ENCODE peak calls at places on chromosomes 16 and 17, in ten cellular contexts. M is EL; W is choroid plexus epithelial cell; L is H4; Y is fibroblast of mammary gland; D is lung; T is A549; A is stimulated activated CD4-positive, alpha-beta T cell treated with anti-CD3 and anti-CD28 coated beads, Interleukin-2, amount 100 ng/mL, for 24 hours; C is central memory CD8-positive, alpha-beta T cell; E is non-pigmented ciliary epithelial cell. Q is an unnamed sample.

GRCh38 chr17:80071116-80071980 is 30.0 kb upstream of the GAA start:
- DNase-seq in M (peak; percentile 40), W (peak; percentile 54), L (no peak), Y (peak; percentile 14), D (peak; percentile 48), T (no peak), A (no peak), C (no peak), E (no peak), Q (peak; percentile 59)

GRCh38 chr17:10033449-10033848 is 128.4 kb upstream of the RCVRN start:
- DNase-seq in M (no peak), W (no peak), L (no peak), Y (no peak), D (no peak), T (no peak), A (no peak), C (no peak), E (no peak), Q (no peak)

GRCh38 chr16:76583995-76584394 is 306.8 kb downstream of the CNTNAP4 start:
- DNase-seq in M (no peak), W (no peak), L (no peak), Y (peak; percentile 1), D (no peak), T (no peak), A (no peak), C (no peak), E (no peak), Q (no peak)

GRCh38 chr16:24838554-24839266 is 7.1 kb upstream of the SLC5A11 start:
- DNase-seq in M (peak; percentile 59), W (peak; percentile 74), L (peak; percentile 61), Y (peak; percentile 63), D (no peak), T (peak; percentile 80), A (no peak), C (no peak), E (no peak), Q (peak; percentile 71)

GRCh38 chr17:34584805-34585416 is 5.5 kb downstream of the TMEM132E start:
- DNase-seq in M (peak; percentile 20), W (peak; percentile 57), L (peak; percentile 42), Y (peak; percentile 11), D (no peak), T (peak; percentile 28), A (no peak), C (no peak), E (no peak), Q (peak; percentile 51)

GRCh38 chr17:20009052-20009301 is 182 bp upstream of the SPECC1 start:
- DNase-seq in M (no peak), W (no peak), L (no peak), Y (no peak), D (peak; percentile 77), T (no peak), A (no peak), C (no peak), E (no peak), Q (peak; percentile 94)

GRCh38 chr17:751269-752001 is 629 bp downstream of the GEMIN4 start:
- DNase-seq in M (peak; percentile 66), W (peak; percentile 52), L (peak; percentile 20), Y (peak; percentile 49), D (peak; percentile 38), T (peak; percentile 62), A (peak; percentile 63), C (peak; percentile 38), E (no peak), Q (peak; percentile 65)

GRCh38 chr17:9700754-9701476 is 55.6 kb downstream of the USP43 start:
- DNase-seq in M (no peak), W (no peak), L (no peak), Y (no peak), D (no peak), T (no peak), A (no peak), C (no peak), E (no peak), Q (no peak)

GRCh38 chr17:36808181-36808661 is 129.1 kb upstream of the LHX1 start:
- DNase-seq in M (no peak), W (peak; percentile 13), L (no peak), Y (no peak), D (no peak), T (no peak), A (no peak), C (no peak), E (no peak), Q (peak; percentile 37)

GRCh38 chr16:86631441-86631840 is 53.1 kb downstream of the FOXL1 start:
- DNase-seq in M (peak; percentile 83), W (no peak), L (no peak), Y (peak; percentile 70), D (no peak), T (peak; percentile 24), A (no peak), C (no peak), E (no peak), Q (peak; percentile 59)

GRCh38 chr17:35062284-35062683 is 1.2 kb downstream of the RFFL start:
- DNase-seq in M (no peak), W (no peak), L (no peak), Y (no peak), D (no peak), T (no peak), A (no peak), C (no peak), E (no peak), Q (no peak)

GRCh38 chr16:22324787-22325597 is 27.8 kb downstream of the POLR3E start:
- DNase-seq in M (no peak), W (no peak), L (no peak), Y (peak; percentile 5), D (no peak), T (no peak), A (no peak), C (no peak), E (no peak), Q (no peak)

GRCh38 chr17:62787358-62787757 is 20.8 kb downstream of the MARCHF10 start:
- DNase-seq in M (peak; percentile 73), W (peak; percentile 63), L (no peak), Y (no peak), D (no peak), T (no peak), A (no peak), C (no peak), E (peak; percentile 60), Q (no peak)

GRCh38 chr16:80573700-80574120 is 32.9 kb downstream of the DYNLRB2 start:
- DNase-seq in M (no peak), W (no peak), L (peak; percentile 58), Y (no peak), D (no peak), T (no peak), A (no peak), C (no peak), E (no peak), Q (no peak)

GRCh38 chr17:28057731-28058246 is 15.3 kb downstream of the NLK start:
- DNase-seq in M (no peak), W (peak; percentile 64), L (peak; percentile 53), Y (peak; percentile 54), D (no peak), T (peak; percentile 62), A (no peak), C (no peak), E (no peak), Q (no peak)

GRCh38 chr16:2858245-2859025 is 465 bp upstream of the PRSS22 start:
- DNase-seq in M (no peak), W (no peak), L (no peak), Y (no peak), D (peak; percentile 84), T (no peak), A (no peak), C (no peak), E (no peak), Q (no peak)

GRCh38 chr17:56176101-56176500 is 22.8 kb downstream of the ANKFN1 start:
- DNase-seq in M (peak; percentile 86), W (no peak), L (peak; percentile 35), Y (no peak), D (no peak), T (no peak), A (no peak), C (no peak), E (no peak), Q (peak; percentile 55)

GRCh38 chr17:66964930-66965800 is 658 bp downstream of the CACNG4 start:
- DNase-seq in M (no peak), W (no peak), L (no peak), Y (no peak), D (no peak), T (peak; percentile 47), A (peak; percentile 33), C (no peak), E (no peak), Q (peak; percentile 45)

GRCh38 chr16:47612711-47613110 is 151.6 kb downstream of the PHKB start:
- DNase-seq in M (no peak), W (peak; percentile 35), L (no peak), Y (peak; percentile 59), D (no peak), T (no peak), A (no peak), C (no peak), E (no peak), Q (no peak)

GRCh38 chr17:67221062-67221998 is 23.7 kb downstream of the HELZ start:
- DNase-seq in M (peak; percentile 43), W (peak; percentile 76), L (peak; percentile 50), Y (peak; percentile 37), D (no peak), T (peak; percentile 69), A (no peak), C (no peak), E (no peak), Q (peak; percentile 51)

GRCh38 chr16:51538707-51539604 is 387.9 kb upstream of the SALL1 start:
- DNase-seq in M (peak; percentile 90), W (peak; percentile 89), L (peak; percentile 95), Y (peak; percentile 97), D (no peak), T (peak; percentile 88), A (no peak), C (no peak), E (peak; percentile 66), Q (peak; percentile 84)

GRCh38 chr17:68777243-68777855 is 176.2 kb upstream of the FAM20A start:
- DNase-seq in M (peak; percentile 73), W (peak; percentile 85), L (peak; percentile 55), Y (peak; percentile 94), D (no peak), T (peak; percentile 51), A (no peak), C (no peak), E (no peak), Q (peak; percentile 74)

GRCh38 chr17:17819561-17819995 is 17.2 kb downstream of the SREBF1 start:
- DNase-seq in M (peak; percentile 91), W (peak; percentile 98), L (peak; percentile 86), Y (peak; percentile 93), D (peak; percentile 82), T (peak; percentile 89), A (peak; percentile 78), C (no peak), E (peak; percentile 77), Q (peak; percentile 75)

GRCh38 chr16:77307764-77308561 is 108.8 kb downstream of the SYCE1L start:
- DNase-seq in M (peak; percentile 52), W (peak; percentile 83), L (peak; percentile 30), Y (peak; percentile 85), D (no peak), T (peak; percentile 73), A (peak; percentile 17), C (no peak), E (peak; percentile 54), Q (peak; percentile 17)

GRCh38 chr17:48074322-48075054 is 26.3 kb downstream of the NFE2L1 start:
- DNase-seq in M (peak; percentile 79), W (peak; percentile 88), L (peak; percentile 63), Y (peak; percentile 84), D (peak; percentile 78), T (peak; percentile 80), A (peak; percentile 83), C (peak; percentile 70), E (no peak), Q (peak; percentile 72)

GRCh38 chr17:8445536-8445935 is 9.9 kb downstream of the NDEL1 start:
- DNase-seq in M (no peak), W (no peak), L (no peak), Y (no peak), D (no peak), T (no peak), A (no peak), C (no peak), E (no peak), Q (no peak)

GRCh38 chr17:10729334-10730193 is at the start of gene TMEM220:
- DNase-seq in M (peak; percentile 85), W (peak; percentile 78), L (no peak), Y (peak; percentile 63), D (peak; percentile 82), T (peak; percentile 74), A (peak; percentile 39), C (no peak), E (no peak), Q (peak; percentile 90)

GRCh38 chr17:12730931-12731521 is 58.3 kb upstream of the ARHGAP44 start:
- DNase-seq in M (peak; percentile 70), W (peak; percentile 30), L (peak; percentile 67), Y (peak; percentile 82), D (peak; percentile 79), T (peak; percentile 56), A (no peak), C (no peak), E (no peak), Q (peak; percentile 56)